ENCODE peak calls at places on chromosomes 5 and 9, in nine cellular contexts. O, C, G, E, W, I, B, N and H are unnamed samples.

GRCh38 chr5:58191451-58191850 is 268.4 kb downstream of the PLK2 start:
- DNase-seq in B (no peak), N (no peak), W (no peak), I (no peak), G (no peak), O (no peak), E (no peak), C (no peak), H (no peak)

GRCh38 chr5:43840424-43841232 is 237.6 kb downstream of the NNT start:
- DNase-seq in C (peak), O (no peak), N (no peak), W (no peak), G (no peak), I (no peak), B (peak), E (no peak), H (peak)

GRCh38 chr5:17001418-17001817 is 65.3 kb upstream of the MYO10 start:
- DNase-seq in W (no peak), I (no peak), O (no peak), G (no peak), E (peak), B (no peak), C (peak), N (peak), H (peak)

GRCh38 chr5:65468633-65469032 is 13.1 kb downstream of the ADAMTS6 start:
- DNase-seq in C (peak), O (no peak), B (peak), W (no peak), E (peak), G (no peak), I (peak), N (peak), H (peak)

GRCh38 chr9:90044263-90044662 is 439.5 kb downstream of the GADD45G start:
- DNase-seq in E (no peak), C (no peak), O (no peak), N (peak), G (no peak), B (no peak), W (no peak), I (no peak), H (no peak)

GRCh38 chr9:124868511-124869465 is 6.9 kb downstream of the ARPC5L start:
- DNase-seq in B (peak), G (peak), I (peak), E (peak), O (peak), W (peak), C (peak), N (peak), H (peak)

GRCh38 chr5:126777257-126777973 is 479 bp downstream of the LMNB1 start:
- DNase-seq in B (peak), G (peak), C (peak), N (peak), W (peak), I (peak), E (peak), O (peak), H (peak)

GRCh38 chr5:163396941-163397340 is 40.5 kb upstream of the CCNG1 start:
- DNase-seq in G (no peak), W (no peak), O (no peak), C (no peak), E (no peak), I (no peak), N (no peak), B (no peak), H (no peak)

GRCh38 chr5:128782446-128782845 is 182.8 kb upstream of the SLC27A6 start:
- DNase-seq in C (peak), E (peak), B (peak), W (no peak), G (peak), O (peak), N (peak), I (peak), H (peak)

GRCh38 chr5:14816374-14816998 is 55.1 kb downstream of the ANKH start:
- DNase-seq in C (peak), B (no peak), G (no peak), O (no peak), E (peak), I (peak), W (no peak), N (no peak), H (no peak)

GRCh38 chr9:99368341-99369326 is 146.6 kb downstream of the SEC61B start:
- DNase-seq in I (peak), C (peak), G (no peak), B (peak), E (peak), O (peak), W (peak), N (peak), H (peak)

GRCh38 chr9:136171801-136172411 is 33.0 kb downstream of the LHX3 start:
- DNase-seq in G (no peak), O (no peak), B (no peak), E (peak), C (no peak), N (no peak), W (no peak), I (no peak), H (peak)

GRCh38 chr9:133457748-133458147 is 2.0 kb upstream of the CACFD1 start:
- DNase-seq in C (no peak), W (no peak), E (no peak), N (no peak), G (no peak), O (no peak), I (no peak), B (no peak), H (no peak)

GRCh38 chr9:133457233-133457632 is 2.5 kb upstream of the CACFD1 start:
- DNase-seq in W (no peak), E (no peak), C (no peak), O (no peak), G (no peak), B (no peak), N (no peak), I (no peak), H (no peak)

GRCh38 chr9:133454943-133455673 is 4.7 kb upstream of the CACFD1 start:
- DNase-seq in E (no peak), N (no peak), W (no peak), O (no peak), B (no peak), C (no peak), I (no peak), G (no peak), H (no peak)

GRCh38 chr9:133455936-133456335 is 3.8 kb upstream of the CACFD1 start:
- DNase-seq in I (no peak), B (no peak), O (no peak), E (no peak), G (no peak), N (no peak), W (no peak), C (no peak), H (no peak)

GRCh38 chr9:133456409-133456808 is 3.4 kb upstream of the CACFD1 start:
- DNase-seq in W (no peak), I (no peak), N (no peak), E (no peak), G (no peak), C (no peak), B (no peak), O (no peak), H (no peak)
- TF ChIP-seq CTCF in W (peak), I (no peak), N (no peak), E (no peak), G (no peak), C (peak), B (peak), O (no peak), H (no peak)

GRCh38 chr9:114386886-114387677 is 700 bp downstream of the AKNA start:
- DNase-seq in B (no peak), E (peak), W (no peak), G (no peak), I (no peak), N (peak), O (peak), C (peak), H (no peak)
- H3K4me3 ChIP-seq in B (peak), E (peak), W (peak), G (peak), I (peak), N (peak), O (peak), C (peak), H (peak)

DNA sequence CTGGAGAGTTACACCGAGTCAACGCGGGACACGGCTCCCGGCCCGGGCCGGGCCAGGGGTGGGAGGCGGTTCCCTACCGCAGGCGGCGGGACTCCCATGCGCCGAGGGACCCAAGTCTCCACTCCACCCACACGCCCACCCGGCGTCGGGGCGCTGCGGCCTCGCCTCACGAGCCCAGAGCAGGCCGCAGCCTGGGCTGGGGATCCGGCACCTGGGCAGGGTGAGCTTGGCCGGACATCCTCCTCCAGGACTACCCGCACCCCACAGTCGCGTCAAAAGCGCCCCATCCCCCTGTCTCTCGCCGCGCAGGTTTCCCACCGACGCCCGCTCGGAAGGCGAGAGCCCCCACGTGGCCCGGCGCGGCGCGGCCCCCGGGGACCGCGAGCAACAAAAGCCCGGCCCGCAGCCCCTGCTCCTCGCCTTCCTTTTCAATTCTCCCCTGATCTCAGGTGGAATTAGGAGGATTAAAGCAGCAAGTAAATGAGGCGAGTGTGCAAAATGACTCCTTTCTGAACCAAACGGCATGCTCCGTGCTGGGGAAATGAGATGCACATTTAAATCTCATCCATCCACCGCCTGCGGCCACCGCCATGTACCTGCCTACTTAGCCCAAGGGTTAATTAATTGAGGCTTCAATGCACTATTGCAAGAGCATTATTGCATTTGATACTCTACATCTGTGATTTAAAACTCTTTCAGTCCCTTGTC is 196.6 kb upstream of the TBCA start:
- DNase-seq in B (no peak), E (peak), C (peak), O (no peak), W (peak), G (no peak), I (no peak), N (no peak), H (no peak)
- TF ChIP-seq CTCF in B (no peak), E (peak), C (peak), O (peak), W (peak), G (no peak), I (peak), N (peak), H (no peak)

GRCh38 chr5:179211631-179212030 is 133.6 kb downstream of the ADAMTS2 start:
- DNase-seq in B (no peak), W (no peak), I (no peak), G (no peak), O (no peak), E (no peak), N (no peak), C (no peak), H (no peak)

GRCh38 chr5:179214678-179215077 is 130.6 kb downstream of the ADAMTS2 start:
- DNase-seq in N (no peak), E (no peak), I (no peak), B (no peak), G (no peak), W (no peak), C (no peak), O (no peak), H (no peak)

GRCh38 chr5:179211076-179211475 is 134.2 kb downstream of the ADAMTS2 start:
- DNase-seq in N (no peak), I (peak), O (no peak), E (no peak), B (no peak), C (peak), G (no peak), W (no peak), H (no peak)

GRCh38 chr5:179210478-179210877 is 134.8 kb downstream of the ADAMTS2 start:
- DNase-seq in N (no peak), I (no peak), E (no peak), C (no peak), G (no peak), W (no peak), O (no peak), B (no peak), H (no peak)

GRCh38 chr5:179212870-179213269 is 132.4 kb downstream of the ADAMTS2 start:
- DNase-seq in B (peak), E (no peak), C (peak), W (peak), G (no peak), O (no peak), N (no peak), I (no peak), H (no peak)
- H3K4me3 ChIP-seq in B (no peak), E (no peak), C (no peak), W (no peak), G (no peak), O (no peak), N (no peak), I (no peak), H (no peak)

GRCh38 chr5:26486631-26487030 is 551.8 kb downstream of the CDH9 start:
- DNase-seq in I (no peak), G (no peak), W (no peak), O (no peak), C (no peak), N (no peak), B (no peak), E (no peak), H (no peak)

GRCh38 chr5:26482076-26482816 is 556.1 kb downstream of the CDH9 start:
- DNase-seq in C (no peak), W (no peak), N (no peak), I (no peak), O (no peak), B (no peak), E (no peak), G (no peak), H (no peak)

GRCh38 chr5:26487553-26487952 is 550.8 kb downstream of the CDH9 start:
- DNase-seq in C (no peak), G (no peak), O (no peak), B (no peak), I (no peak), W (no peak), N (no peak), E (no peak), H (no peak)

DNA sequence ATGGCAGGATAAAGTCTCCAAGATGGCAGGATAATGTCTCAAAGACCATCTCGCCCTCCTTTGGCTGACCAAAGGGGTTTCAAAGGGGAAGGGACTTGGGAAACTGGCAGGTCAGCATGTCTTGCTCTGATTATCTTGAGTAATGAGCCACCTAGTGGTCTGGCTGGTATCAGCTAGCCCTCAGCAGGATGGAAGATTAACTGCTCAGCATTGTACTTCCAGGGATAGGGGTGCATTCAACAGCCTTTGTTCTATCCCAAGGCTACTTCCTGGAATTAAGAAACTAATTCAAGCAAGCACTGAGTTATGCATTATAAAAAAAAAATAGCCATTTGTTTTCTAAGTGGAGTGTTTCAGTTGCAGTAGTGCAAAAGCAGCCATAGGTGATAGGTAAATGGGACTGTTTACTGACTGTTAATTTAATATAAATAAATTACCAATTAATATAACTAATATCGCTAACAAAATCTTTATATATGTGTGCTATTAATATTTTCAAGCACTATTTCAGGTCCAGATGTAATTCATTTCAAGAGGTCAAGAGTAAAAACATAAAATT is 555.5 kb downstream of the CDH9 start:
- DNase-seq in W (peak), G (no peak), O (no peak), N (peak), I (peak), C (peak), E (peak), B (peak), H (no peak)
- TF ChIP-seq CTCF in W (peak), G (peak), O (peak), N (peak), I (peak), C (peak), E (no peak), B (peak), H (no peak)